ENCODE peak calls at places on chromosomes 12 and 14, in ten cellular contexts. Y, U, M, J, H, B, L, T, C and Q are unnamed samples.

GRCh38 chr12:113247123-113248045 is 26.1 kb downstream of the TPCN1 start:
- DNase-seq in C (no peak), H (no peak), U (no peak), T (no peak), Y (no peak), M (no peak), J (no peak), L (no peak), B (peak), Q (no peak)

GRCh38 chr12:131219173-131220006 is 265.7 kb downstream of the ADGRD1 start:
- DNase-seq in U (peak), B (no peak), C (no peak), M (no peak), Y (no peak), T (no peak), H (no peak), L (no peak), J (no peak), Q (no peak)

GRCh38 chr12:64088431-64089349 is 133.4 kb downstream of the KICS2 start:
- DNase-seq in L (peak), U (peak), H (no peak), C (no peak), Y (peak), T (no peak), M (no peak), B (peak), J (no peak), Q (peak)

GRCh38 chr14:81529391-81529790 is 4.3 kb downstream of the SEL1L start:
- DNase-seq in U (no peak), C (no peak), L (no peak), H (no peak), B (peak), T (no peak), Y (no peak), J (no peak), M (no peak), Q (no peak)

GRCh38 chr14:44490966-44491365 is 16.1 kb downstream of the FSCB start:
- DNase-seq in H (no peak), L (no peak), U (no peak), T (no peak), Y (no peak), C (no peak), B (no peak), M (no peak), J (no peak), Q (no peak)

GRCh38 chr14:69553221-69553620 is 21.4 kb downstream of the CCDC177 start:
- DNase-seq in H (no peak), J (no peak), B (peak), L (no peak), C (no peak), M (no peak), Y (no peak), T (no peak), U (no peak), Q (no peak)

GRCh38 chr14:93120952-93121834 is 5.5 kb upstream of the ITPK1 start:
- DNase-seq in J (no peak), T (no peak), B (no peak), L (no peak), C (no peak), H (no peak), U (no peak), M (no peak), Y (no peak), Q (no peak)

GRCh38 chr14:26370118-26370517 is 227.7 kb downstream of the NOVA1 start:
- DNase-seq in B (peak), L (no peak), Y (no peak), T (no peak), H (no peak), J (no peak), U (no peak), M (no peak), C (no peak), Q (no peak)

GRCh38 chr12:96199465-96199864 is 5.3 kb downstream of the ELK3 start:
- DNase-seq in L (no peak), U (no peak), T (no peak), C (no peak), M (no peak), B (no peak), Y (no peak), H (no peak), J (no peak), Q (no peak)

GRCh38 chr12:20044836-20045235 is 323.5 kb upstream of the PDE3A start:
- DNase-seq in L (no peak), M (no peak), H (no peak), J (no peak), U (no peak), Y (no peak), C (no peak), B (no peak), T (no peak), Q (no peak)

GRCh38 chr14:71380271-71380670 is 473.0 kb downstream of the PCNX1 start:
- DNase-seq in U (no peak), T (no peak), J (no peak), L (no peak), B (peak), M (no peak), C (no peak), Y (no peak), H (no peak), Q (no peak)

GRCh38 chr14:94936411-94936892 is 166.5 kb upstream of the GSC start:
- DNase-seq in H (no peak), B (peak), U (peak), J (no peak), L (peak), C (peak), M (no peak), T (no peak), Y (no peak), Q (peak)

GRCh38 chr14:91834571-91834970 is 32.8 kb downstream of the TC2N start:
- DNase-seq in U (no peak), H (no peak), L (no peak), Y (no peak), J (no peak), T (no peak), M (no peak), B (no peak), C (no peak), Q (no peak)